ENCODE peak calls at places on chromosomes 6 and 20, in seven cellular contexts. X is NCI-H187 treated with DMSO at 0.1 percent for 48 hours, Q is SJCRH30, M is NCI-H2029, D is dermis blood vessel endothelial cell, Z is left ventricle myocardium inferior, P is erythroblast. U is an unnamed sample.

GRCh38 chr20:35564905-35565304 is 23.0 kb downstream of the ERGIC3 start:
- DNase-seq in X (no peak), Q (no peak), M (no peak), D (no peak), Z (no peak), P (no peak), U (no peak)

GRCh38 chr20:18276821-18277220 is 11.5 kb upstream of the ZNF133 start:
- DNase-seq in X (peak; percentile 11), Q (peak; percentile 85), M (peak; percentile 66), D (peak; percentile 82), Z (peak; percentile 37), P (peak; percentile 79), U (peak; percentile 58)

GRCh38 chr6:157205473-157206358 is 117.6 kb downstream of the TMEM242 start:
- DNase-seq in X (no peak), Q (no peak), M (no peak), D (no peak), Z (no peak), P (no peak), U (no peak)

GRCh38 chr6:100479180-100480035 is 14.7 kb upstream of the SIM1 start:
- DNase-seq in X (no peak), Q (peak; percentile 74), M (no peak), D (peak; percentile 72), Z (no peak), P (peak; percentile 56), U (peak; percentile 42)

GRCh38 chr6:72420409-72420808 is 201.5 kb upstream of the KCNQ5 start:
- DNase-seq in X (no peak), Q (no peak), M (no peak), D (no peak), Z (no peak), P (no peak), U (no peak)

GRCh38 chr6:4814212-4814611 is 38.0 kb downstream of the CDYL start:
- DNase-seq in X (no peak), Q (no peak), M (no peak), D (no peak), Z (no peak), P (peak; percentile 23), U (no peak)

GRCh38 chr20:36604952-36605308 is 649 bp upstream of the RAB5IF start:
- DNase-seq in X (no peak), Q (no peak), M (peak; percentile 57), D (peak; percentile 59), Z (peak; percentile 19), P (peak; percentile 79), U (peak; percentile 59)

GRCh38 chr20:62942456-62942855 is 4.5 kb downstream of the GID8 start:
- DNase-seq in X (no peak), Q (no peak), M (no peak), D (no peak), Z (no peak), P (no peak), U (no peak)

GRCh38 chr6:37783025-37783825 is 36.3 kb upstream of the ZFAND3 start:
- DNase-seq in X (no peak), Q (no peak), M (no peak), D (peak; percentile 20), Z (peak; percentile 22), P (no peak), U (peak; percentile 71)

GRCh38 chr6:28941681-28942448 is 18.1 kb upstream of the TRIM27 start:
- DNase-seq in X (no peak), Q (no peak), M (no peak), D (no peak), Z (no peak), P (peak; percentile 36), U (no peak)

GRCh38 chr20:25272223-25273000 is 24.5 kb downstream of the PYGB start:
- DNase-seq in X (no peak), Q (no peak), M (no peak), D (no peak), Z (peak; percentile 7), P (no peak), U (no peak)

GRCh38 chr6:89148016-89148750 is 2.3 kb downstream of the PM20D2 start:
- DNase-seq in X (no peak), Q (no peak), M (no peak), D (no peak), Z (no peak), P (peak; percentile 3), U (no peak)

GRCh38 chr6:37525460-37526357 is 26.0 kb upstream of the CCDC167 start:
- DNase-seq in X (no peak), Q (peak; percentile 62), M (no peak), D (peak; percentile 47), Z (no peak), P (no peak), U (no peak)

GRCh38 chr6:18107061-18107460 is 15.4 kb downstream of the NHLRC1 start:
- DNase-seq in X (no peak), Q (no peak), M (no peak), D (no peak), Z (no peak), P (no peak), U (no peak)

GRCh38 chr6:14732845-14733757 is 512.8 kb upstream of the JARID2 start:
- DNase-seq in X (no peak), Q (no peak), M (no peak), D (no peak), Z (no peak), P (peak; percentile 68), U (no peak)

GRCh38 chr6:38725414-38726183 is 10.5 kb downstream of the DNAH8 start:
- DNase-seq in X (no peak), Q (peak; percentile 45), M (no peak), D (peak; percentile 20), Z (no peak), P (no peak), U (no peak)

GRCh38 chr6:82775361-82775760 is 290.3 kb downstream of the UBE3D start:
- DNase-seq in X (no peak), Q (no peak), M (no peak), D (no peak), Z (no peak), P (no peak), U (no peak)

GRCh38 chr6:35401514-35401913 is 50.6 kb upstream of the FANCE start:
- DNase-seq in X (no peak), Q (no peak), M (no peak), D (no peak), Z (no peak), P (no peak), U (no peak)

GRCh38 chr6:137229075-137229759 is 10.0 kb upstream of the IFNGR1 start:
- DNase-seq in X (no peak), Q (no peak), M (no peak), D (no peak), Z (no peak), P (no peak), U (no peak)

GRCh38 chr6:90401933-90402830 is 105.5 kb upstream of the BACH2 start:
- DNase-seq in X (no peak), Q (no peak), M (no peak), D (no peak), Z (no peak), P (no peak), U (no peak)

GRCh38 chr6:3340891-3341290 is 82.1 kb downstream of the PSMG4 start:
- DNase-seq in X (no peak), Q (no peak), M (no peak), D (no peak), Z (no peak), P (no peak), U (no peak)

GRCh38 chr6:167565388-167565787 is 240.5 kb downstream of the TTLL2 start:
- DNase-seq in X (no peak), Q (peak; percentile 19), M (no peak), D (no peak), Z (no peak), P (no peak), U (no peak)

GRCh38 chr6:21582651-21583050 is 10.9 kb upstream of the SOX4 start:
- DNase-seq in X (no peak), Q (no peak), M (no peak), D (peak; percentile 36), Z (no peak), P (no peak), U (no peak)

GRCh38 chr6:88953550-88954386 is 9.7 kb downstream of the RNGTT start:
- DNase-seq in X (no peak), Q (no peak), M (no peak), D (no peak), Z (no peak), P (peak; percentile 3), U (no peak)

GRCh38 chr6:45555981-45556771 is 178.4 kb upstream of the SUPT3H start:
- DNase-seq in X (no peak), Q (no peak), M (no peak), D (no peak), Z (peak; percentile 18), P (no peak), U (no peak)

GRCh38 chr6:18242062-18242851 is 22.1 kb downstream of the DEK start:
- DNase-seq in X (no peak), Q (no peak), M (no peak), D (peak; percentile 73), Z (no peak), P (peak; percentile 51), U (no peak)